ENCODE peak calls at places on chromosomes 3 and 15, in seven cellular contexts. S is Right ventricle myocardium superior, T is HuH-7.5, L is HepG2, E is T-helper 17 cell, Y is SK-N-SH, P is germinal center. D is an unnamed sample.

GRCh38 chr15:74950078-74951000 is 6.2 kb downstream of the RPP25 start:
- DNase-seq in T (peak; percentile 79), L (peak; percentile 73), E (peak; percentile 59), Y (peak; percentile 67), P (peak; percentile 72), S (peak; percentile 60), D (peak; percentile 80)

GRCh38 chr15:96336643-96337353 is 6.3 kb downstream of the NR2F2 start:
- DNase-seq in L (peak; percentile 57), Y (no peak), P (no peak), S (no peak), T (peak; percentile 54), E (no peak), D (no peak)

GRCh38 chr3:131349946-131350347 is 31.6 kb upstream of the NUDT16 start:
- DNase-seq in E (no peak), S (no peak), T (no peak), L (no peak), P (no peak), Y (peak; percentile 54), D (peak; percentile 58)

GRCh38 chr15:52095597-52096262 is 16.8 kb downstream of the BCL2L10 start:
- DNase-seq in P (no peak), S (no peak), E (no peak), T (no peak), Y (no peak), L (no peak), D (no peak)

GRCh38 chr3:133437391-133438093 is 37.7 kb downstream of the BFSP2 start:
- DNase-seq in S (no peak), T (no peak), L (no peak), Y (peak; percentile 77), E (no peak), P (peak; percentile 26), D (no peak)

GRCh38 chr15:80999623-81000036 is 1.1 kb upstream of the TLNRD1 start:
- DNase-seq in T (no peak), E (peak; percentile 51), L (no peak), S (no peak), P (peak; percentile 21), Y (no peak), D (no peak)

GRCh38 chr3:192261135-192261534 is 466.2 kb downstream of the FGF12 start:
- DNase-seq in Y (no peak), E (no peak), P (no peak), L (no peak), T (no peak), S (no peak), D (no peak)

GRCh38 chr3:128285925-128286275 is 132.6 kb downstream of the EEFSEC start:
- DNase-seq in P (no peak), S (no peak), E (no peak), L (no peak), T (no peak), Y (no peak), D (no peak)

GRCh38 chr3:39126532-39127071 is 19.1 kb downstream of the TTC21A start:
- DNase-seq in P (no peak), Y (peak; percentile 52), S (no peak), T (no peak), L (peak; percentile 56), E (no peak), D (peak; percentile 61)

GRCh38 chr15:99755692-99756409 is 22.6 kb upstream of the LYSMD4 start:
- DNase-seq in E (no peak), T (peak; percentile 73), L (peak; percentile 74), Y (peak; percentile 68), S (peak; percentile 50), P (peak; percentile 75), D (peak; percentile 44)

GRCh38 chr3:78641703-78642102 is 1126.1 kb downstream of the ROBO1 start:
- DNase-seq in S (no peak), E (no peak), T (no peak), P (no peak), L (no peak), Y (no peak), D (no peak)

GRCh38 chr3:180749322-180749721 is 70.0 kb upstream of the CCDC39 start:
- DNase-seq in S (no peak), Y (no peak), P (no peak), E (no peak), T (no peak), L (no peak), D (no peak)

GRCh38 chr3:153285982-153286381 is 124.0 kb downstream of the RAP2B start:
- DNase-seq in P (no peak), L (no peak), E (no peak), T (no peak), S (no peak), Y (no peak), D (no peak)

GRCh38 chr3:10777627-10778026 is 38.4 kb upstream of the SLC6A11 start:
- DNase-seq in T (no peak), S (no peak), L (no peak), P (no peak), E (no peak), Y (no peak), D (no peak)

GRCh38 chr15:63042879-63043340 is 363 bp downstream of the TPM1 start:
- DNase-seq in L (no peak), T (peak; percentile 42), E (no peak), P (peak; percentile 8), Y (peak; percentile 64), S (no peak), D (no peak)